ENCODE peak calls at places on chromosomes 2 and 18, in four cellular contexts. X is IMR-90, S is endodermal cell, L is neural progenitor cell. P is an unnamed sample.

GRCh38 chr2:194253528-194254259 is 1403.3 kb upstream of the SLC39A10 start:
- DNase-seq in X (no peak), S (no peak), L (no peak), P (no peak)

GRCh38 chr2:201111096-201111495 is 4.9 kb upstream of the CFLAR start:
- DNase-seq in X (peak), S (no peak), L (no peak), P (peak)

GRCh38 chr2:65081232-65081685 is 25.0 kb downstream of the CEP68 start:
- DNase-seq in X (no peak), S (no peak), L (no peak), P (no peak)

GRCh38 chr2:25306767-25307368 is 34.9 kb downstream of the DNMT3A start:
- DNase-seq in X (no peak), S (no peak), L (no peak), P (no peak)

GRCh38 chr2:209441541-209441940 is 17.7 kb downstream of the MAP2 start:
- DNase-seq in X (no peak), S (no peak), L (peak), P (peak)

GRCh38 chr2:105557021-105557420 is 158.2 kb upstream of the FHL2 start:
- DNase-seq in X (no peak), S (peak), L (no peak), P (no peak)

GRCh38 chr2:23414876-23415275 is 29.9 kb downstream of the KLHL29 start:
- DNase-seq in X (peak), S (peak), L (peak), P (no peak)

GRCh38 chr2:159449504-159450124 is 163.1 kb upstream of the WDSUB1 start:
- DNase-seq in X (peak), S (no peak), L (peak), P (peak)

GRCh38 chr2:159982842-159983785 is 79.3 kb downstream of the PLA2R1 start:
- DNase-seq in X (peak), S (peak), L (no peak), P (peak)

GRCh38 chr2:37625781-37626548 is 45.5 kb downstream of the CDC42EP3 start:
- DNase-seq in X (peak), S (no peak), L (no peak), P (peak)

GRCh38 chr2:29895296-29895695 is 26.1 kb downstream of the ALK start:
- DNase-seq in X (no peak), S (no peak), L (peak), P (no peak)

GRCh38 chr2:55718165-55719008 is 24.7 kb upstream of the PNPT1 start:
- DNase-seq in X (peak), S (peak), L (peak), P (peak)

GRCh38 chr2:228039752-228040534 is 141.5 kb downstream of the SPHKAP start:
- DNase-seq in X (no peak), S (no peak), L (peak), P (peak)

GRCh38 chr2:163675389-163675788 is 60.4 kb downstream of the FIGN start:
- DNase-seq in X (no peak), S (no peak), L (no peak), P (no peak)

GRCh38 chr2:240589381-240589780 is 2.8 kb downstream of the CAPN10 start:
- DNase-seq in X (no peak), S (no peak), L (no peak), P (no peak)

GRCh38 chr2:150346806-150347205 is 140.7 kb downstream of the RND3 start:
- DNase-seq in X (no peak), S (no peak), L (no peak), P (peak)

GRCh38 chr2:8984152-8984551 is 19.3 kb downstream of the MBOAT2 start:
- DNase-seq in X (no peak), S (no peak), L (no peak), P (peak)

GRCh38 chr2:70477473-70477872 is 76.2 kb downstream of the TGFA start:
- DNase-seq in X (no peak), S (peak), L (peak), P (no peak)

GRCh38 chr2:96807127-96807471 is 9.0 kb upstream of the CNNM3 start:
- DNase-seq in X (no peak), S (no peak), L (no peak), P (no peak)

GRCh38 chr18:35639296-35639695 is 57.8 kb downstream of the GALNT1 start:
- DNase-seq in X (no peak), S (no peak), L (no peak), P (no peak)

GRCh38 chr2:232779465-232779864 is 3.1 kb upstream of the KCNJ13 start:
- DNase-seq in X (no peak), S (no peak), L (no peak), P (no peak)

GRCh38 chr2:220708366-220708765 is 863.7 kb downstream of the EPHA4 start:
- DNase-seq in X (peak), S (no peak), L (no peak), P (no peak)

GRCh38 chr2:241314933-241315182 is 614 bp downstream of the HDLBP start:
- DNase-seq in X (no peak), S (no peak), L (no peak), P (no peak)

GRCh38 chr18:80241919-80242777 is 5.2 kb downstream of the PARD6G start:
- DNase-seq in X (no peak), S (peak), L (no peak), P (no peak)

GRCh38 chr2:228417966-228418365 is 236.5 kb upstream of the SPHKAP start:
- DNase-seq in X (no peak), S (no peak), L (no peak), P (no peak)

GRCh38 chr2:233152541-233152940 is 92.4 kb downstream of the INPP5D start:
- DNase-seq in X (peak), S (no peak), L (no peak), P (peak)

GRCh38 chr2:68463287-68463877 is 3.7 kb downstream of the FBXO48 start:
- DNase-seq in X (peak), S (no peak), L (peak), P (peak)

GRCh38 chr2:230124235-230124634 is 55.5 kb upstream of the SLC16A14 start:
- DNase-seq in X (no peak), S (no peak), L (no peak), P (no peak)

GRCh38 chr18:34131008-34131407 is 93.7 kb downstream of the NOL4 start:
- DNase-seq in X (no peak), S (no peak), L (no peak), P (peak)

GRCh38 chr18:9147440-9148238 is 11.1 kb downstream of the ANKRD12 start:
- DNase-seq in X (peak), S (peak), L (peak), P (peak)

GRCh38 chr2:182361477-182361876 is 65.4 kb downstream of the PDE1A start:
- DNase-seq in X (no peak), S (no peak), L (no peak), P (no peak)

GRCh38 chr2:69209482-69209881 is 177.5 kb downstream of the GFPT1 start:
- DNase-seq in X (no peak), S (peak), L (no peak), P (no peak)

GRCh38 chr2:119389615-119390306 is 23.0 kb downstream of the DBI start:
- DNase-seq in X (peak), S (peak), L (no peak), P (peak)

GRCh38 chr2:96084006-96084857 is 32.1 kb downstream of the ADRA2B start:
- DNase-seq in X (no peak), S (no peak), L (no peak), P (no peak)

GRCh38 chr2:144424559-144425240 is 95.2 kb downstream of the ZEB2 start:
- DNase-seq in X (no peak), S (no peak), L (no peak), P (no peak)

DNA sequence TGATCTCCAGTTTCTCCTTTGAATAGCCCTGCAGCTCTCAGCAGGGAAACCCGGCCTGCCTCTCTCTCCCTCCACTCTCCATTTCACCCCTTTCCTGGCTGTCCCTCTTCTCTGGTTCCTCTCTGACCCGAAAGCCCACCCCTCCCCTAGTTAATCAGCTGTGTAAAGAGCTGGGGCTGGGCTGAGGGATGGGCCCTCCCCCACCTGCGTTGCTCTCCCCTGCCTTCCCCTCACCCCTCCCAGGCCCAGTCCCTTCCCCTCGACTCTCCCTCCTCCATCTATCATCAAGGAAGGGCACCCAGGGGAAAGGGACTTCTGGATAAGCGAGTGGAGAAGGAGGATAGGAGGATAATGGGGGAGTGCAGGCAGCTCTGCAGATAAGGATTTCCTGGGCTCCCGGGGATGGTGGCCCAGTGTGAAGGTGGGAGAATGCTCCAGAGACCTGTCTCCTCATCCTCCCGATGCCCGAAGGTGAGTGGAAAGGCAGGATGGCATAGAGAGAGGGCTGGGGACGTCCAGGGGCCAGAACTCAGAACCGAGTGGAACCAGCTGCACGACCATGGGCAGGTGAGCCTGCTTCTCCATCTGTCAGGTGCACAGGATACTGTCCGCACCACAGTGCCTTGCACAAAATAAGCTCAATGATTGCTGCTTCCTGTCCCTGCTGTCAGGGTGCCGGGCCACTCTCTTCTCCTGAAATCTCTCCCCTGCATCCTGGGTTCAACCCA is 12.0 kb downstream of the SLC30A3 start:
- DNase-seq in X (no peak), S (no peak), L (no peak), P (no peak)
- H3K9ac ChIP-seq in X (no peak), S (no peak), L (no peak), P (no peak)

DNA sequence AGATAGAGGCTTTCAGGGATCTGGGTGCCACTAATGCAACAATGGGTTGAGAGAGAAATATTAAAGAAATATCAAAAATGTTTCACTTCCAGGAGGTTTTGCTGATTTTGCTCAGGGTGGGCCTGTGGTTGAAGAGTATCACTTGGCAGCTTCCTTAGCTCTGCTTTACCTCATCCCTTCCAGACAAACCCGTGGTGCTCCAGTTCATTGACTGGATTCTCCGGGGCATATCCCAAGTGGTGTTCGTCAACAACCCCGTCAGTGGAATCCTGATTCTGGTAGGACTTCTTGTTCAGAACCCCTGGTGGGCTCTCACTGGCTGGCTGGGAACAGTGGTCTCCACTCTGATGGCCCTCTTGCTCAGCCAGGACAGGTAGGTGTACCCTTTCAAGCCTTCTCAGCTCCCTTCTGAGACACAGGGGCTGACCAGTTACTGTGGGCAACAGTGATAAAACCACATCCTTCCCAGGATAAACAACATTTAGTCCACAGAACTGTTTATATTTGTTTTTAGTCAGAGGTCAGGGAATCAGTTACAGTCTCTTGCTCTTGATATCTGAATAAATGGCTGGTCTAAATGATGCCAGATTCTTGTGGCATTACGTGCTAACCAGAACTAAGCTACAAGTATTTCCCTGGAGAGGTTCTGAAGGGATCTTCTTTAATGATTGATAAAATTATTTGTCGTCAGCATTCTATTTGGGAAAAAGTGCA is 7.0 kb downstream of the SLC14A1 start:
- DNase-seq in X (peak), S (no peak), L (no peak), P (peak)
- H3K9ac ChIP-seq in X (no peak), S (no peak), L (no peak), P (no peak)

DNA sequence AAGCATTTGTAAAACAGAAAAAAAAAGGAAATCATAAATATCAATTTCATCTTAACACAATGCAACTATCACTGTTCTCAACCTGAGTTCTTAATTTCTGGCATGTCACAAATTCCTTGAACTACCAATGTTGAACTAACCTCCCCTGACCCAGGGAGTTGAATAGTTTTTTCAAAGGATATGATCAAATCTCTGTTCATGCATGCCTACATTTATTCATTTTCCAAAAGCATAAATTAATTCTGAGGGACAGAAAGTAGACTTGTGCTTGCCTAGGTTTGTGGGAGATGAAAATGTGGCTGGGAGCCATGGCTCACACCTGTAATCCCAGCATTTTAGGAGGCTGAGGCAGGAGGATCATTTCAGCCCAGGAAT is 175.7 kb downstream of the TGIF1 start:
- DNase-seq in X (peak), S (no peak), L (no peak), P (no peak)
- H3K9ac ChIP-seq in X (no peak), S (no peak), L (no peak), P (no peak)

DNA sequence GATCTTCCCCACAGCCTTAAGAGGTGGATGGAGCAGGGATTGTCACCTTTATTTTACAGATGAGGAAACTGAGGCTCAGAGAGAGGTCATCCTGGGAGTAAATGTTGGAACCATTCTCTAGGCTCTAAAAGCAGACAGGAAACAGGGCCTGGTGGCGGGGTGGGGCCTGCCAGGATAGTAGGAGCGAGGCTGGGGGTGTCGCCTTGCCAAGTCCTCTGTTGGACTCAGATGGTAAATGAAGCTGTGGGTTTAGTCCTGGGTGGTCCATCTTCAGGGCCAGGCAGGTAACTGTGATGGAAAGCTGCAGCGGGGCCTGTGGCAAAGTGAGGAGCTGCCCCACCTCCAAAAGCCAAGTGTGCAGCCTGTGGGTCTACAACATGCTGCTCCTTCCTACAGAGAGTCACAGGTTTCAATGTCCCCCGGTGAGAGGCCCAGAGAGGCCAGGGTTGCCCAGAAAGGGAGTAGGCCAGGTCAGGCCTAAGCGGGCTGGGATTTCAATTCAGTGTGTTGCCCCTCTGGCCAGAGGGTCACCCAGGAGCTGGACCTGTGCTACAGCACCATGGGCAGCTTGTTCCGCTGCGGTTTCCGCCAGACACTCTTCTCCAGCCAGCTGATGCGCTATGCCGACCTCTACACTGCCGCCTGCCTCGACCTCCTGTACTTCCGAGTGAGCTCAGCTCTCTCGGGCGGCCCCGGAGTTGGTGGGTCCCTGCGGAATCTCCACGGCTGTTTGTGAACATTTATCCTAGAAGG is 6.6 kb downstream of the NT5DC4 start:
- DNase-seq in X (no peak), S (peak), L (no peak), P (no peak)
- H3K9ac ChIP-seq in X (no peak), S (no peak), L (no peak), P (no peak)

GRCh38 chr2:99879481-99879880 is 262.9 kb downstream of the AFF3 start:
- DNase-seq in X (peak), S (no peak), L (no peak), P (peak)

GRCh38 chr2:99878951-99879350 is 263.4 kb downstream of the AFF3 start:
- DNase-seq in X (peak), S (no peak), L (no peak), P (peak)

GRCh38 chr2:99880148-99880983 is 262.0 kb downstream of the AFF3 start:
- DNase-seq in X (peak), S (no peak), L (no peak), P (peak)

GRCh38 chr2:99883356-99883867 is 259.0 kb downstream of the AFF3 start:
- DNase-seq in X (no peak), S (no peak), L (no peak), P (peak)

DNA sequence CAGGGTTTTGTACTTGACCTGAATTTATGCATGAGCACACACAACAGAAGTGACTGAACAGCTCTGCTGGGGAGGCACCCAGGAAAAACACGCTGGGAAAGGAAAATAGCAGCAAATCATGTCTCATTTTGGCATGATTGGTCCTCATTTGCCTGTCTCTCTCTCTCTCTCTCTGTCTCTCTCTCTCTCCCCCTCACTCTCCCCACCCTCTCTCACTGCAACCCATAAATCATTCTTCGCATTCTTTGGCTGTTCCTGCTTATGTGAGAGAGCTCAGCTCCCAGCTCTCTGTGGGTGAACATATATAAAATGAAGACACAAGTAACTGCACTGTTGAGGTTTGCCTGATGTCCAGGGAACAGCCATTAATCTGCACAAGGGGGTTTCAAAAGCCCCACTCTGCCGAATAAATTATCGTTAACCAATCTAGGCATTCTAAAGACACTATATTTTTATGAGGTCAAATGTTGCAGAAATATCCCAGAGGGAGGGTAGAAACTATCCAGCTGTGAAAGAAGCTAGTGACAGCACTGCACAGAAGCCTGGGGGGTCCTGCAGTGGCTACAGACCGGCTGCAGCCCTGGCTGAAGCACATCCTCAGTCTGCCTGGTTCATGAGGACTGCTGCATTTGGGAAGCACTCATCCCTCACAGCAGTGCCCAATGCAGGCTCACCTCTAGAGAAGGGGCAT is 260.3 kb downstream of the AFF3 start:
- DNase-seq in X (peak), S (no peak), L (no peak), P (peak)
- H3K9ac ChIP-seq in X (peak), S (no peak), L (no peak), P (no peak)

GRCh38 chr18:57806891-57807280 is 3.8 kb upstream of the ATP8B1 start:
- DNase-seq in X (peak), S (no peak), L (no peak), P (peak)

GRCh38 chr18:57811477-57812125 is 8.5 kb upstream of the ATP8B1 start:
- DNase-seq in X (peak), S (no peak), L (no peak), P (peak)

GRCh38 chr18:57807336-57808117 is 4.4 kb upstream of the ATP8B1 start:
- DNase-seq in X (peak), S (no peak), L (no peak), P (peak)

GRCh38 chr18:57806201-57806890 is 3.2 kb upstream of the ATP8B1 start:
- DNase-seq in X (no peak), S (no peak), L (no peak), P (no peak)

DNA sequence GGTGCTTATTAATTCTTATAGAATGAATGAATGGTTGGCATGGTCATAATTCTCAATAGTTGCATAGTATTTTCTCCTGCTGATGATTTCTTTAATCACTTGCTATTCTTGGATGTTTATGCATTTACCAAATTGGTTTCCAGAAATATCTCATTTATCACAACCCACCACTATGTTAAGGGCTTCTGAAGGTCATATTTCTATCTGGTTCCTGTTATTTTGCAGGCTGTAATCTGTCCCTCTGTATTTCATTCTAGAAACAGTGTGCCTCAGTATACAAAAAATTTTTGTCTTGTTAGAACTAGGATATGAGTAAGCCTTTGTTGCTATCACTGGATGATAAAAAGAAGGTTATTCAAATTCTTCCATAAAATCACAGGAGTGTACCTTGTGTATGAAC is 6.1 kb upstream of the ATP8B1 start:
- DNase-seq in X (no peak), S (no peak), L (no peak), P (no peak)
- H3K9ac ChIP-seq in X (no peak), S (no peak), L (no peak), P (no peak)